ENCODE peak calls at places on chromosomes 13 and 19, in four cellular contexts. One of them, this sample, is unnamed.

GRCh38 chr13:97287047-97287383 is 64.9 kb downstream of the MBNL2 start:
- DNase-seq in cardiac muscle cell: no peak
- DNase-seq in WERI-Rb-1: no peak
- DNase-seq in fibroblast of lung: no peak
- DNase-seq in this sample: no peak

GRCh38 chr19:4452230-4452990 is 5.2 kb downstream of the UBXN6 start:
- DNase-seq in cardiac muscle cell: no peak
- DNase-seq in WERI-Rb-1: no peak
- DNase-seq in fibroblast of lung: no peak
- DNase-seq in this sample: no peak

GRCh38 chr13:72527333-72527732 is 200.1 kb downstream of the MZT1 start:
- DNase-seq in cardiac muscle cell: no peak
- DNase-seq in WERI-Rb-1: no peak
- DNase-seq in fibroblast of lung: no peak
- DNase-seq in this sample: no peak

GRCh38 chr13:111638233-111638632 is 317.8 kb downstream of the TEX29 start:
- DNase-seq in cardiac muscle cell: no peak
- DNase-seq in WERI-Rb-1: no peak
- DNase-seq in fibroblast of lung: no peak
- DNase-seq in this sample: no peak

GRCh38 chr13:111552891-111553637 is 232.6 kb downstream of the TEX29 start:
- DNase-seq in cardiac muscle cell: no peak
- DNase-seq in WERI-Rb-1: no peak
- DNase-seq in fibroblast of lung: no peak
- DNase-seq in this sample: no peak

GRCh38 chr13:73194310-73194709 is 135.5 kb downstream of the KLF5 start:
- DNase-seq in cardiac muscle cell: no peak
- DNase-seq in WERI-Rb-1: no peak
- DNase-seq in fibroblast of lung: no peak
- DNase-seq in this sample: no peak

GRCh38 chr13:62875118-62875640 is 1459.5 kb upstream of the PCDH20 start:
- DNase-seq in cardiac muscle cell: no peak
- DNase-seq in WERI-Rb-1: no peak
- DNase-seq in fibroblast of lung: no peak
- DNase-seq in this sample: no peak

GRCh38 chr19:55044286-55044685 is 6.2 kb upstream of the GP6 start:
- DNase-seq in cardiac muscle cell: no peak
- DNase-seq in WERI-Rb-1: no peak
- DNase-seq in fibroblast of lung: no peak
- DNase-seq in this sample: no peak

GRCh38 chr13:31441804-31442487 is 242.2 kb downstream of the B3GLCT start:
- DNase-seq in cardiac muscle cell: peak; percentile 27
- DNase-seq in WERI-Rb-1: no peak
- DNase-seq in fibroblast of lung: no peak
- DNase-seq in this sample: no peak

GRCh38 chr19:49594157-49595005 is 3.4 kb downstream of the PRR12 start:
- DNase-seq in cardiac muscle cell: no peak
- DNase-seq in WERI-Rb-1: no peak
- DNase-seq in fibroblast of lung: no peak
- DNase-seq in this sample: no peak

GRCh38 chr19:8877854-8878705 is 45.9 kb downstream of the MBD3L1 start:
- DNase-seq in cardiac muscle cell: no peak
- DNase-seq in WERI-Rb-1: peak; percentile 30
- DNase-seq in fibroblast of lung: no peak
- DNase-seq in this sample: no peak

GRCh38 chr13:114315074-114315785 is 927 bp downstream of the CHAMP1 start:
- DNase-seq in cardiac muscle cell: no peak
- DNase-seq in WERI-Rb-1: no peak
- DNase-seq in fibroblast of lung: no peak
- DNase-seq in this sample: no peak

GRCh38 chr19:55114566-55115145 is 2.8 kb downstream of the PPP1R12C start:
- DNase-seq in cardiac muscle cell: no peak
- DNase-seq in WERI-Rb-1: no peak
- DNase-seq in fibroblast of lung: no peak
- DNase-seq in this sample: no peak

GRCh38 chr19:50181121-50181520 is 18.0 kb upstream of the IZUMO2 start:
- DNase-seq in cardiac muscle cell: no peak
- DNase-seq in WERI-Rb-1: no peak
- DNase-seq in fibroblast of lung: no peak
- DNase-seq in this sample: no peak

GRCh38 chr19:17515408-17516149 is 4.1 kb downstream of the PGLS start:
- DNase-seq in cardiac muscle cell: no peak
- DNase-seq in WERI-Rb-1: no peak
- DNase-seq in fibroblast of lung: no peak
- DNase-seq in this sample: no peak

GRCh38 chr19:17512574-17512939 is 1.1 kb downstream of the PGLS start:
- DNase-seq in cardiac muscle cell: no peak
- DNase-seq in WERI-Rb-1: no peak
- DNase-seq in fibroblast of lung: no peak
- DNase-seq in this sample: no peak

GRCh38 chr19:17511724-17512573 is 500 bp downstream of the PGLS start:
- DNase-seq in cardiac muscle cell: peak; percentile 91
- DNase-seq in WERI-Rb-1: peak; percentile 92
- DNase-seq in fibroblast of lung: peak; percentile 91
- DNase-seq in this sample: peak; percentile 65

GRCh38 chr19:17510220-17510993 is 1.0 kb upstream of the PGLS start:
- DNase-seq in cardiac muscle cell: peak; percentile 28
- DNase-seq in WERI-Rb-1: no peak
- DNase-seq in fibroblast of lung: peak; percentile 24
- DNase-seq in this sample: no peak

DNA sequence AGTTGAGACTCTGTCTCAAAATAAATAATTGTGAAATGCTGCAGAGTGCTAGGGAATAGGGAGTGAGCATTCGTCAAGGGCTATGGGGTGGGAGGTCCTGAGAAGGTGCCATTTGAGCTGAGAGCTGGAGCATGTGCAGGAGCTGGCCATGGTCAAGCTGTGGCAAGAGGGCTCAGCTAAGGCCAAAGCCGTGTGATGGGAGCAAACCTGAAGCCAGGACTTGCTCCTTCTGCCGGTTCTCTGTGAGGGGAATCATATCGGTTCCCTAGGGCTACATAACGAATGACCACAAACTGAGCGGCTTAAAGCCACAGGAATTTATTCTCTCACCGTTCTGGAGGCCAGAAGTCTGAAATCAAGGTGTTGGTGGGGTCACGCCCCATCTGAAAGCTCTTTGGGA is 2.4 kb downstream of the PGLS start:
- DNase-seq in cardiac muscle cell: no peak
- DNase-seq in WERI-Rb-1: no peak
- DNase-seq in fibroblast of lung: no peak
- DNase-seq in this sample: no peak
- TF ChIP-seq CTCF in cardiac muscle cell: no peak
- TF ChIP-seq CTCF in WERI-Rb-1: no peak
- TF ChIP-seq CTCF in fibroblast of lung: no peak
- TF ChIP-seq CTCF in this sample: no peak

GRCh38 chr13:44915962-44916361 is 73.3 kb downstream of the NUFIP1 start:
- DNase-seq in cardiac muscle cell: no peak
- DNase-seq in WERI-Rb-1: no peak
- DNase-seq in fibroblast of lung: no peak
- DNase-seq in this sample: no peak

GRCh38 chr13:44920013-44920412 is 69.3 kb downstream of the NUFIP1 start:
- DNase-seq in cardiac muscle cell: no peak
- DNase-seq in WERI-Rb-1: no peak
- DNase-seq in fibroblast of lung: peak; percentile 21
- DNase-seq in this sample: no peak

GRCh38 chr13:44919103-44919804 is 70.0 kb downstream of the NUFIP1 start:
- DNase-seq in cardiac muscle cell: no peak
- DNase-seq in WERI-Rb-1: no peak
- DNase-seq in fibroblast of lung: no peak
- DNase-seq in this sample: no peak

GRCh38 chr13:44918323-44919102 is 70.8 kb downstream of the NUFIP1 start:
- DNase-seq in cardiac muscle cell: peak; percentile 98
- DNase-seq in WERI-Rb-1: peak; percentile 92
- DNase-seq in fibroblast of lung: peak; percentile 97
- DNase-seq in this sample: peak; percentile 81

DNA sequence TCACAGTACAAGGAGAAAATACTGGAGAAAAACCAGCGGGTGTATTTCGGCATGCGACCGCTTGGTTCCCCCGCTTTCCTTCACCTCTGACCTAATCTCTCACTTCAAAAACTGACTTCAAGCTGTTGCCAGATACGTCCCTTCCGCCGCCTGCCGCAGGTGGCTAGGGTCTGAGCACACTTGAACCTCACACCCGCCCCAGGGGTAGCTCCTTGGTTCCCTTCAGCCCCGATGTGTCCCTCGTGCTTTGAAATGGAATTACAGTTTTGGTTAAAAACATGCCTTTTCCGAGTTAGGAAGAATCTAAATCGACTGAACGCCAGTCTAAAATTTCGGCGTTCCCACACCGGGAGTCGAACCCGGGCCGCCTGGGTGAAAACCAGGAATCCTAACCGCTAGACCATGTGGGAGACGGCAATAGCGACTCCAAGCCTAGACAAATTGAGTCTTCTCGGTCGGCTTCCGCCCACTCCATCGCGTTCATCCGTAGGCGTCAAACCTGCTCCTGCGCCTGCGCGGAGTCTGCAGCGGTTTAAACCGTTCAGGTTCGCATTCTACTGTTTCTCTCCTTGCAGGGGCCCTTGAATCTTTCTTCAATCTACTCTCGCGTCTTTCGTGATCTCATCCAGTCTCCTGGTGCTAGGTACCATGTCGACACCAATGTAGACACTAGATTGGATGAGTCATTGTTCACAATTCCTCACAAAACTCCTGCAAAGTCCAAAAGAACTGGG is 71.5 kb downstream of the NUFIP1 start:
- DNase-seq in cardiac muscle cell: peak; percentile 97
- DNase-seq in WERI-Rb-1: peak; percentile 95
- DNase-seq in fibroblast of lung: peak; percentile 98
- DNase-seq in this sample: peak; percentile 96
- TF ChIP-seq CTCF in cardiac muscle cell: peak; percentile 48
- TF ChIP-seq CTCF in WERI-Rb-1: peak; percentile 25
- TF ChIP-seq CTCF in fibroblast of lung: peak; percentile 44
- TF ChIP-seq CTCF in this sample: peak; percentile 59

DNA sequence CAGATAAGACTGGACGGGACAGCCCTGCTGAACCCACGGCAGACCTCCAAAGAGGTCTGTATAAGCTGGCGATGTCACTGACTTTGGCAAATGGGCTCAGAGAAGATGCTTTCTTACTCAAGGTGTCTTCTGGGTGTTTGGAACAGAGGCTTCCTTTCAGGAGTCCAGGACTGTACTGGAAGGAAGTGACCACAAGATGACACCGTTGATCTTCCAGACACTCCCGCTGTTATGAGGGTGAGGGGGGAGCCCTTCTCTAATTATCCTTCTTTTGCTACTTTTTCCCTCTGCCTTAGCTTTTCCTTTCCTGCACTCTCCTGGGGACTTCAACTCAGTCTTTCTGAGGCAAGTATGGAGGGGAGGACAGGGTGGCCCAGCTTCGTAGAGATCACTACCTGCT is 65.2 kb upstream of the ZNF599 start:
- DNase-seq in cardiac muscle cell: peak; percentile 40
- DNase-seq in WERI-Rb-1: peak; percentile 41
- DNase-seq in fibroblast of lung: peak; percentile 2
- DNase-seq in this sample: no peak
- TF ChIP-seq CTCF in cardiac muscle cell: no peak
- TF ChIP-seq CTCF in WERI-Rb-1: peak; percentile 89
- TF ChIP-seq CTCF in fibroblast of lung: no peak
- TF ChIP-seq CTCF in this sample: no peak

GRCh38 chr19:45395524-45396388 is 9.1 kb downstream of the PPP1R13L start:
- DNase-seq in cardiac muscle cell: no peak
- DNase-seq in WERI-Rb-1: no peak
- DNase-seq in fibroblast of lung: no peak
- DNase-seq in this sample: no peak
- TF ChIP-seq CTCF in cardiac muscle cell: no peak
- TF ChIP-seq CTCF in WERI-Rb-1: no peak
- TF ChIP-seq CTCF in fibroblast of lung: no peak
- TF ChIP-seq CTCF in this sample: no peak

GRCh38 chr19:31516756-31517155 is 167.5 kb upstream of the TSHZ3 start:
- DNase-seq in cardiac muscle cell: no peak
- DNase-seq in WERI-Rb-1: no peak
- DNase-seq in fibroblast of lung: no peak
- DNase-seq in this sample: no peak
- TF ChIP-seq CTCF in cardiac muscle cell: no peak
- TF ChIP-seq CTCF in WERI-Rb-1: no peak
- TF ChIP-seq CTCF in fibroblast of lung: no peak
- TF ChIP-seq CTCF in this sample: no peak

DNA sequence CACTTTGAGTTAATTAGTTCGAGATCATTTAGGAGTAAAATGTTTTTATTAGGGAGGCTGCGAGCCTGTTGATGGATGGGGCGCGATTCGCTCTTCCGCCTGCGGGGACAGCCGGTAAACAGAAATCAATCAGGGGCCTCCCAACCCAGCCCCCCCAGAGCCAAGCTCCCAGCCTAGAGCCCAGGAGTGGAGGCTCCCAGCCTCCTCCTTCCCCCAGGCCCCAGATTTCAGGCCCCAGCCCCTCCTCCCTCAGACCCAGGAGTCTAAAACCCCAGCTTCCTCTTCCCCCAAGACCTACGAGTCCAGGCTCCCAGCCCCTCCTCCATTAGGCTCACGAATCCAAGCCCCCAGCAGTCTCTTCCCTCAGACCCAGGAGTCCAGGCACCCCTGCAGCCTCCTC is 9.7 kb upstream of the ERFL start:
- DNase-seq in cardiac muscle cell: no peak
- DNase-seq in WERI-Rb-1: no peak
- DNase-seq in fibroblast of lung: no peak
- DNase-seq in this sample: no peak
- TF ChIP-seq CTCF in cardiac muscle cell: no peak
- TF ChIP-seq CTCF in WERI-Rb-1: peak; percentile 3
- TF ChIP-seq CTCF in fibroblast of lung: no peak
- TF ChIP-seq CTCF in this sample: no peak

DNA sequence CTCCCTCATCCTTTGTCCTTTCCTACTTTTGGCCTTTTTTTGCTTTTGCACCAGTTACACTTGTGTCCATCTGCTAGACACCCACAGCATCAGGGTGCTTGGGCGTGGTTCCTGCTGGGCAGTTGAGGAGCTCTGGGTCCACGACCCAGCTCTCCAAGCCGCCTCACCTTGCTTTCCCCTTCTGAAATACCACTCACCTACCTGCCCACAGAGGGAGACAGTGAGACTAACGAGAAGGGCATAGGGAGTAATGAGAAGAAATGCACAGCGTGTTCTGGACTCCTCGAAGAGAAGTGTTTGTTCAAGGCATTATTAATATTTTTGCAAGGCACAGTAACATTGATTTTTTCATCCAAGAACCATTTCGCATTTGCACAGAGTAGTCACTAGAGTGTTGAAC is 92.9 kb downstream of the DNAJC15 start:
- DNase-seq in cardiac muscle cell: no peak
- DNase-seq in WERI-Rb-1: no peak
- DNase-seq in fibroblast of lung: no peak
- DNase-seq in this sample: no peak
- TF ChIP-seq CTCF in cardiac muscle cell: no peak
- TF ChIP-seq CTCF in WERI-Rb-1: no peak
- TF ChIP-seq CTCF in fibroblast of lung: no peak
- TF ChIP-seq CTCF in this sample: no peak

GRCh38 chr13:76884167-76884566 is 2.0 kb downstream of the KCTD12 start:
- DNase-seq in cardiac muscle cell: peak; percentile 73
- DNase-seq in WERI-Rb-1: peak; percentile 41
- DNase-seq in fibroblast of lung: peak; percentile 68
- DNase-seq in this sample: no peak
- TF ChIP-seq CTCF in cardiac muscle cell: peak; percentile 68
- TF ChIP-seq CTCF in WERI-Rb-1: peak; percentile 37
- TF ChIP-seq CTCF in fibroblast of lung: peak; percentile 68
- TF ChIP-seq CTCF in this sample: peak; percentile 44

GRCh38 chr19:35168261-35168660 is 13.7 kb downstream of the FXYD5 start:
- DNase-seq in cardiac muscle cell: no peak
- DNase-seq in WERI-Rb-1: no peak
- DNase-seq in fibroblast of lung: no peak
- DNase-seq in this sample: no peak
- TF ChIP-seq CTCF in cardiac muscle cell: no peak
- TF ChIP-seq CTCF in WERI-Rb-1: no peak
- TF ChIP-seq CTCF in fibroblast of lung: no peak
- TF ChIP-seq CTCF in this sample: no peak